ENCODE peak calls at places on chromosomes 6 and 20, in eight cellular contexts. C is heart right ventricle, H is vagina, J is PC-3, T is H1, E is upper lobe of left lung, R is tibial artery, F is left ventricle myocardium inferior. Y is an unnamed sample.

GRCh38 chr6:22470454-22471368 is 98.7 kb upstream of the HDGFL1 start:
- DNase-seq in T (no peak), J (peak; percentile 89), H (no peak), R (peak; percentile 73), C (peak; percentile 72), F (peak; percentile 42), E (peak; percentile 62), Y (peak; percentile 63)

GRCh38 chr20:3606021-3606420 is 57.2 kb downstream of the GFRA4 start:
- DNase-seq in E (no peak), J (no peak), R (no peak), T (no peak), H (no peak), C (no peak), F (no peak), Y (no peak)

GRCh38 chr20:17150858-17151257 is 76.0 kb upstream of the PCSK2 start:
- DNase-seq in F (no peak), T (no peak), H (no peak), C (no peak), E (no peak), J (no peak), R (no peak), Y (no peak)

GRCh38 chr6:45703041-45703739 is 312.5 kb downstream of the CLIC5 start:
- DNase-seq in R (no peak), E (no peak), J (peak; percentile 65), C (no peak), F (no peak), T (no peak), H (no peak), Y (no peak)

GRCh38 chr6:122005661-122006060 is 393.8 kb upstream of the HSF2 start:
- DNase-seq in J (no peak), F (no peak), R (no peak), C (no peak), E (no peak), T (no peak), H (no peak), Y (no peak)

GRCh38 chr6:34912715-34913464 is 23.8 kb downstream of the ANKS1A start:
- DNase-seq in J (peak; percentile 83), R (no peak), C (no peak), H (no peak), T (no peak), F (no peak), E (no peak), Y (no peak)

GRCh38 chr20:24337074-24337473 is 132.4 kb upstream of the SYNDIG1 start:
- DNase-seq in C (no peak), H (no peak), E (no peak), J (peak; percentile 74), T (no peak), R (no peak), F (no peak), Y (no peak)

GRCh38 chr20:15252289-15252688 is 914.9 kb upstream of the FLRT3 start:
- DNase-seq in C (no peak), E (no peak), F (no peak), R (no peak), J (no peak), H (no peak), T (no peak), Y (no peak)

GRCh38 chr20:19937651-19938420 is 79.3 kb upstream of the NAA20 start:
- DNase-seq in J (no peak), T (no peak), C (no peak), E (no peak), F (no peak), H (no peak), R (no peak), Y (no peak)

GRCh38 chr20:63854766-63855362 is 6.4 kb upstream of the ABHD16B start:
- DNase-seq in F (peak; percentile 81), E (no peak), T (peak; percentile 69), H (no peak), J (no peak), R (no peak), C (peak; percentile 74), Y (no peak)

GRCh38 chr20:63658749-63659187 is 656 bp downstream of the RTEL1 start:
- DNase-seq in C (no peak), E (no peak), R (no peak), H (no peak), T (no peak), J (no peak), F (peak; percentile 41), Y (no peak)

GRCh38 chr6:7137335-7138106 is 29.8 kb downstream of the RREB1 start:
- DNase-seq in H (no peak), C (peak; percentile 59), F (peak; percentile 59), T (peak; percentile 45), J (no peak), E (peak; percentile 70), R (peak; percentile 77), Y (peak; percentile 69)

DNA sequence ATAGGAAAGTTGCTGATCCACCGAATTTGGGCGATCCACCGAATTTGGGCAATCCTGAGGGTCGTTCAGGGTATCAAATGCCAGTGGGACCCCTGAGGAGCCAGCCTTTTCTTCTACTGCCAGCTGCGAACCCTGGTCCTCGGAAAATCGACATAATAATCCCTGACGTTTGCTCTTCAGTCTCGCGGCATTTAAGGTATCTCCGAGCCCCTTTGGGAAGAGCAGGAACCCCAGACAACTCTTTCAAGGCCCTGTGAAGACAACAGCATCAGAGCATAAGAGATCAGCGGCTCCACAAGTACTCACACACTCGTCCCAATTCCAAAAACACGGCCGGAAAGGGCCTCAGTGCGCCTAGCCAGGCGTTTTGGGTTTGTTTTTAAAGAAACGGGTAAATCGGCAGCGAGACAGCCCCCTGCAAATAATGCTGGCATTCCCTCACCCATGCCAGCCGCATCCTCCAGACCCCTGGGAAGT is 998 bp downstream of the SIM1 start:
- DNase-seq in J (no peak), T (no peak), C (no peak), E (no peak), H (peak; percentile 27), F (no peak), R (no peak), Y (no peak)
- H3K4me3 ChIP-seq in J (no peak overlapping the region), T (peak overlapping the region; percentile 14), C (no peak overlapping the region), E (no peak overlapping the region), H (no peak overlapping the region), F (no peak overlapping the region), R (no peak overlapping the region), Y (no peak overlapping the region)

DNA sequence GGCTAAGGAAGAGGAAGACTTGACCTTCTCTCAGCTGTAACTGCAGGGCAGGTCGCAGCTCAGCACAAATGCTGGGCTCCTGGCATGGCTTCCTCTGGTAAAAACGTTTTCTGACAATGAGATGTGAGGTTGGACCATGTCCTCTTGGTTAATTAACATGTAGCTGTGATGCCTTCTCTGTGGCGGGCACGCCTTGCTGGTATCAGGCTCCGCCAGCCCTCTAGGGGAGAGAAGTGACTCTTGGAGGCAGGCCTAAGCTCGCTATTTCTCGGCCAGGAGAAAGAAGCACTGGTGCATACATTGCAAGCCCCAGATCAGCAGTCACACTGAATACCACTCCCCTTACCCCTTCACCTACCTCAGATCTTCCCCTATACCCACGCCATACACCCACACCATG is 65.0 kb downstream of the QRSL1 start:
- DNase-seq in C (no peak), H (peak; percentile 54), F (no peak), T (no peak), R (no peak), J (no peak), E (no peak), Y (no peak)
- H3K27ac ChIP-seq in C (no peak overlapping the region), H (no peak overlapping the region), F (no peak overlapping the region), T (no peak overlapping the region), R (no peak overlapping the region), J (no peak overlapping the region), E (no peak overlapping the region), Y (no peak overlapping the region)

DNA sequence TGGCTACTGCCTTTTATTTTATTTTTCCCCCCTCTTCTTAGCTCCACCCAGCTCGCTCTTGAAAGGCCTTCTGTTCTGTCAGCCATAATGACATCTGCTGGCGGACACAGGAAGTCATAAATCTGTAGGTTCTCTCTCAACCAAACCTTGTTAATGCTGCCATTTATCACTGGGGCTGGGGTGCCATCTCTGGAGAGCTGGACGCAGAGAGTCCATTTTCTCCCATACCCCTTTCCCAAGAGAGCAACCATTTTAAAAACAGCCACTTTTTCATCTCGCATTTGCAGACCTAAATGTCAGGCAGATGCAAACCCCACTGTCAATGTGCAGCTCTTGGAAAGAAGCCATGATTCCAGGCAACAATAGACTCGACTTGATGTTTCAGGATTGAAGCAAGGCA is 13.0 kb upstream of the TSHZ2 start:
- DNase-seq in F (no peak), H (no peak), C (no peak), T (no peak), E (no peak), J (no peak), R (no peak), Y (no peak)
- TF ChIP-seq CTCF in F (no peak), H (no peak), C (no peak), T (peak; percentile 30), E (peak; percentile 13), J (peak; percentile 20), R (no peak), Y (no peak)

GRCh38 chr6:136921521-136921935 is 573 bp upstream of the SLC35D3 start:
- DNase-seq in J (no peak), H (no peak), R (no peak), F (no peak), E (no peak), T (peak; percentile 65), C (no peak), Y (no peak)
- H3K4me3 ChIP-seq in J (peak overlapping the region; percentile 65), H (peak overlapping the region; percentile 48), R (peak overlapping the region; percentile 47), F (peak overlapping the region; percentile 73), E (peak overlapping the region; percentile 45), T (peak overlapping the region; percentile 37), C (peak overlapping the region; percentile 59), Y (peak overlapping the region; percentile 54)

GRCh38 chr20:34362502-34363061 is 491 bp upstream of the ITCH start:
- DNase-seq in J (no peak), R (no peak), H (no peak), E (no peak), T (no peak), F (no peak), C (no peak), Y (peak; percentile 26)
- H3K27ac ChIP-seq in J (peak overlapping the region; percentile 41), R (peak overlapping the region; percentile 96), H (peak overlapping the region; percentile 92), E (peak overlapping the region; percentile 99), T (no peak overlapping the region), F (peak overlapping the region; percentile 97), C (peak overlapping the region; percentile 96), Y (no peak overlapping the region)

DNA sequence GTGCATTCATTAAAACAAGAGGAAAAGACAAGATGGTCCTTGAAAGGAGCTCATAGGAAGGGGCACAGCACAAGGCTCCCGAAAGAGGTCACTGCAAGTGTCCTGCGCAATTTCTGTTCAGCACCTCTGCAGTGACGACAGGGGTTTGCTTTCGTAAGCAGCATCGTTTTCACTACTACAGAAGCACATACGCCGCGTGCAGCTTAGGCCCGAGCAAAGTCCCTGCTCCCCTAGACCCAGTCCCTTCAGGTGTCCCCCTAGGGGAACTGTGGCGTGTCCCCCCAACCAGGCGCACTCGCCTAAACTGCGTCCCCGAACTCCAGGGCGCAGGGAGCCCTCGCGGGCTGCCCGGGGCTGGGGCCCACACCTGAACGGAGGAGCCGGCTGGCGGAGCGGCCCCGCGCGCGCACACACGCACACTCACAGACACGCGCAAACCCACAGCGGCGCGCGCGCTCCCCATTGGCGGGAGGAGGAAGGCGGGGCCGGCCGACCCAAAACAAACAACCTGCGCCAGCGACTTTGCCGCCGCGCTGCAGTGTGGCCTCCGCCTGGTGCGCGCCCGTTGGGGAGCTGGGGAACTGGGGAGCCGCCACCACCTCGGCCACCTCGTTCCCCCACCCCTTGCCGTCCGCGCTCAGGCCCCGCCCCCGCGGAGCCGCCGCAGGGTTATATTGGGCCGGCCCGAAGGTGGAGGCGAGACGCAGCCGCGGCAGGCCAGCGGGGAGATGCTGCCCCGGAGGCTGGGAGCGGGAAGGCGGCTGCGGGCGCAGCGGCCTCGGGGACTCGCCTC is at the start of gene FOXQ1:
- DNase-seq in H (no peak), C (no peak), E (peak; percentile 76), R (no peak), F (no peak), T (peak; percentile 81), J (peak; percentile 85), Y (peak; percentile 77)
- TF ChIP-seq CTCF in H (no peak), C (no peak), E (peak; percentile 6), R (no peak), F (no peak), T (no peak), J (no peak), Y (no peak)